ENCODE peak calls at places on chromosomes 4 and X, in eight cellular contexts. A, L, M, S, I, W, Z and K are unnamed samples.

GRCh38 chrX:23887448-23887847 is 20.3 kb downstream of the APOO start:
- DNase-seq in S (peak), M (no peak), L (no peak), Z (no peak), W (no peak), I (no peak), A (no peak), K (no peak)

GRCh38 chr4:86108152-86108551 is 251.7 kb downstream of the MAPK10 start:
- DNase-seq in L (peak), W (no peak), M (no peak), Z (no peak), S (no peak), A (no peak), I (no peak), K (no peak)

GRCh38 chr4:83846193-83846830 is 310.4 kb downstream of the GPAT3 start:
- DNase-seq in I (no peak), W (no peak), M (no peak), Z (no peak), A (no peak), L (no peak), S (no peak), K (no peak)

GRCh38 chrX:38870386-38870895 is 69.2 kb downstream of the MID1IP1 start:
- DNase-seq in L (no peak), M (no peak), I (no peak), W (no peak), S (no peak), A (no peak), Z (no peak), K (no peak)

GRCh38 chr4:6957148-6957520 is 47.5 kb downstream of the TBC1D14 start:
- DNase-seq in Z (no peak), S (peak), M (no peak), I (no peak), W (no peak), L (peak), A (no peak), K (no peak)

GRCh38 chr4:171983935-171984805 is 171.0 kb downstream of the GALNTL6 start:
- DNase-seq in Z (no peak), L (peak), W (no peak), M (no peak), I (no peak), A (no peak), S (no peak), K (no peak)

GRCh38 chr4:89111833-89112563 is 665 bp downstream of the TIGD2 start:
- DNase-seq in S (peak), A (peak), I (no peak), W (no peak), L (peak), Z (no peak), M (no peak), K (no peak)

GRCh38 chrX:100353326-100353725 is 56.7 kb downstream of the PCDH19 start:
- DNase-seq in L (no peak), A (no peak), S (no peak), M (no peak), I (no peak), W (no peak), Z (no peak), K (no peak)

GRCh38 chrX:138745215-138745614 is 33.7 kb upstream of the FGF13 start:
- DNase-seq in A (peak), W (peak), M (peak), Z (no peak), S (peak), I (peak), L (peak), K (no peak)

GRCh38 chr4:145216532-145216931 is 36.1 kb upstream of the OTUD4 start:
- DNase-seq in L (peak), A (no peak), M (no peak), S (no peak), W (no peak), I (no peak), Z (no peak), K (no peak)

GRCh38 chr4:114027596-114027995 is 48.1 kb upstream of the ARSJ start:
- DNase-seq in S (no peak), L (no peak), A (no peak), W (no peak), M (no peak), I (no peak), Z (no peak), K (no peak)

GRCh38 chr4:94714761-94715160 is 43.0 kb upstream of the BMPR1B start:
- DNase-seq in L (no peak), W (no peak), A (no peak), M (no peak), S (no peak), Z (no peak), I (no peak), K (no peak)

GRCh38 chrX:41127476-41128192 is 42.4 kb downstream of the USP9X start:
- DNase-seq in M (no peak), Z (no peak), I (no peak), W (no peak), S (no peak), L (no peak), A (no peak), K (no peak)

GRCh38 chr4:116082808-116083366 is 969.5 kb upstream of the NDST4 start:
- DNase-seq in Z (no peak), A (no peak), L (no peak), I (no peak), M (no peak), S (no peak), W (no peak), K (no peak)

GRCh38 chr4:183354213-183354612 is 32.0 kb upstream of the CLDN24 start:
- DNase-seq in A (no peak), S (peak), I (no peak), M (no peak), W (no peak), Z (no peak), L (no peak), K (no peak)

GRCh38 chrX:36978886-36979285 is 29.3 kb upstream of the FAM47C start:
- DNase-seq in W (no peak), M (no peak), L (peak), Z (no peak), A (no peak), S (no peak), I (no peak), K (no peak)

GRCh38 chr4:120753854-120754253 is 168.7 kb downstream of the PRDM5 start:
- DNase-seq in S (no peak), I (no peak), W (no peak), M (no peak), A (peak), L (no peak), Z (no peak), K (no peak)

GRCh38 chr4:71184195-71184781 is 154.5 kb upstream of the SLC4A4 start:
- DNase-seq in W (peak), A (peak), L (peak), S (peak), Z (no peak), I (peak), M (peak), K (no peak)

GRCh38 chrX:21574793-21575192 is 83.3 kb downstream of the KLHL34 start:
- DNase-seq in Z (no peak), L (no peak), W (no peak), I (no peak), S (no peak), A (no peak), M (no peak), K (no peak)

GRCh38 chr4:120924931-120925330 is 2.4 kb upstream of the PRDM5 start:
- DNase-seq in Z (no peak), S (no peak), W (no peak), L (no peak), M (no peak), I (no peak), A (no peak), K (no peak)

GRCh38 chr4:53777244-53777984 is 186.1 kb upstream of the LNX1 start:
- DNase-seq in I (no peak), A (no peak), M (no peak), S (no peak), Z (no peak), W (no peak), L (peak), K (no peak)

GRCh38 chrX:149470960-149471359 is 34.1 kb downstream of the IDS start:
- DNase-seq in A (peak), M (peak), W (peak), L (peak), I (peak), S (peak), Z (peak), K (peak)

GRCh38 chr4:54493862-54494261 is 163.9 kb upstream of the KIT start:
- DNase-seq in M (no peak), Z (no peak), I (no peak), A (no peak), L (no peak), S (no peak), W (no peak), K (no peak)

GRCh38 chr4:124372916-124373315 is 339.6 kb downstream of the ANKRD50 start:
- DNase-seq in W (no peak), M (no peak), L (no peak), A (no peak), I (no peak), S (no peak), Z (no peak), K (no peak)

GRCh38 chr4:710116-710515 is 4.5 kb downstream of the PCGF3 start:
- DNase-seq in I (no peak), Z (no peak), S (no peak), A (no peak), L (no peak), W (no peak), M (no peak), K (no peak)

GRCh38 chr4:1407657-1408333 is 1.6 kb upstream of the NKX1-1 start:
- DNase-seq in W (no peak), M (no peak), I (no peak), S (no peak), L (no peak), A (no peak), Z (no peak), K (no peak)

GRCh38 chr4:42326524-42326923 is 70.8 kb upstream of the SHISA3 start:
- DNase-seq in S (no peak), I (no peak), W (no peak), A (no peak), L (no peak), M (no peak), Z (no peak), K (no peak)

GRCh38 chr4:54066088-54066415 is 1.6 kb upstream of the CHIC2 start:
- DNase-seq in L (no peak), I (no peak), A (no peak), M (no peak), S (no peak), Z (no peak), W (no peak), K (no peak)

GRCh38 chrX:155841232-155841631 is 39.9 kb upstream of the VAMP7 start:
- DNase-seq in Z (no peak), L (no peak), W (no peak), A (no peak), I (no peak), S (no peak), M (no peak), K (no peak)

GRCh38 chrX:85140963-85141362 is 102.6 kb downstream of the SATL1 start:
- DNase-seq in A (no peak), Z (no peak), W (no peak), M (no peak), L (no peak), I (no peak), S (no peak), K (no peak)

GRCh38 chr4:149638073-149638472 is 177.6 kb downstream of the IQCM start:
- DNase-seq in L (peak), M (no peak), I (no peak), S (no peak), W (no peak), Z (no peak), A (no peak), K (no peak)

GRCh38 chr4:66266035-66266434 is 595.7 kb upstream of the EPHA5 start:
- DNase-seq in I (no peak), A (peak), L (no peak), W (peak), Z (no peak), S (no peak), M (no peak), K (no peak)

GRCh38 chr4:158782539-158783360 is 13.9 kb downstream of the FNIP2 start:
- DNase-seq in I (no peak), L (peak), S (peak), Z (no peak), A (no peak), W (no peak), M (no peak), K (no peak)

GRCh38 chrX:38036471-38036870 is 30.1 kb downstream of the SYTL5 start:
- DNase-seq in S (no peak), Z (no peak), L (no peak), W (no peak), M (no peak), I (no peak), A (no peak), K (no peak)

GRCh38 chr4:74968456-74969164 is 35.7 kb downstream of the PARM1 start:
- DNase-seq in I (no peak), L (no peak), Z (no peak), S (no peak), W (no peak), M (no peak), A (no peak), K (no peak)

DNA sequence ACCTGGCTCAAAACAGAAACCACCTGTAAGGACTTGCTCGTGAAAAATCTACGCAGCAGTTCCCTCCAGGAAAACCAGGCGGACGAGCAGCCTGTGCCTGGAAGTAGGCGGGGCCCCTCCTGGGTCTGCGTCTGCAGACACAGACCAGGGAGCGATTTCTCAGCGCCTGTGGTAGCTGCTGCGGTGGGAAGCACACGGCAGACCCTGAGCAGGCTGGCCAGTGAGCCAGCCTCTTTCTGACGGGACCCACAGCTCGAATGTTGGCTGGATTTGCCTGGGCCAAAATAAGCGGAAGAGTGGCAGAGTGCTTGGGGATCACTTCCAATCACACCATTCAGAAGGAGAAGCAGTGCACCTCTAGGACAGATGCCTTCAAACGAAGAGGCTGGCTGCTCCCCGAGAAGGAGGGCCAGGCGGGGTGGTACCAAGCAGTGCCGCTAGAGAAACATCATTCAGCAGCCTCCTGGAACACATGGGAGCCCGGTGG is 86.0 kb downstream of the GATB start:
- DNase-seq in W (peak), L (peak), I (peak), A (peak), Z (no peak), S (peak), M (peak), K (no peak)
- TF ChIP-seq CTCF in W (no peak), L (peak), I (no peak), A (no peak), Z (no peak), S (peak), M (peak), K (no peak)

GRCh38 chrX:12526296-12526695 is 264.9 kb upstream of the PRPS2 start:
- DNase-seq in S (no peak), L (no peak), M (no peak), W (no peak), Z (no peak), I (no peak), A (peak), K (no peak)
- TF ChIP-seq CTCF in S (no peak), L (no peak), M (no peak), W (no peak), Z (no peak), I (no peak), A (peak), K (peak)

DNA sequence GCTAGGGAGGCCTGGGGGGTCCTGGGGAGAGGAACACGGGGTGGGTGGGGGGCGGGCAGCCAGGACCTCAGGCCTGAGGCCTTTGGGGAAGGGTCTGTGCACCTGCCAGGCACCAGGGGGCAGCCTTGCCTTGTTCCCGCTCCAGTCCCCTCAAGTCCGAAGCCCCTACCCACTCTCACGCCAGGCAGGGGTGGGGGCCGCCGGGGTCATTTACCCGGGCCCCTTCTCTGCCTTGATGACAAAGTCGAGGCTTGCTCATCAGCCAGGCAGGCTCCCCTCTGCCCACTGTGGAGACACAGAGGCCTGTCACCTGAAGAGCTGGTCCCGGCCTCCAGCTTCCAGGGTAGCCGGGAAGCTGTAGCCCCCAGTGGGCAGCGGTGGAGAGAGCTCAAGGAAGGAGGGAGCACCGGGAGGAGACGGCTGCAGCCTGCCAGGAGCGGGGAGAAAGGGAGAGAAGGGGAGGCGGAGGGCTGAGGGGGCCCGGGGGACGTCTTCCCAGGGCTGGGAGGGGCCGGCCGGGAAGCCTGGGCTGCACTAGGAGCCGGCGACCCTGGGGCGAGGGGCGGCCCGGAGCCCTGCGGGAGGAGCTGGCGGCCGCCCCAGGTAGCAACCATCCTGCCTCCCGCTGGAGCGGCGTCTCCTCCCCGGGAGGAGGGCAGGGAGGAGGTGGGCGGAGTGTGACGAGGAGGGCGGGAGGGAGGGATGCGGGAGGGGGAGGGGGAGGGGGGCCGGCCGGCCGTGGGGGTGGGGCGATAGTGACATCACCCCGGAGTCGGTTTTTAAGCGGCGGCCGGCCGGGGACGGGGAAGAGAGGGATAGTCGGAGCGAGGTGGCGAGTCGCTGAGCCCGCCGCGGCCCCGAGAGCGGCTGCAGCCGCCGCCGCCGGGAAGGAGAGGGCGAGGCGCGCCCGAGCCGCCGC is at the start of gene SLC6A8:
- DNase-seq in L (peak), W (peak), S (peak), M (peak), Z (no peak), I (peak), A (peak), K (no peak)
- TF ChIP-seq CTCF in L (peak), W (peak), S (peak), M (peak), Z (peak), I (no peak), A (peak), K (peak)

GRCh38 chr4:24476209-24476781 is 108.1 kb downstream of the DHX15 start:
- DNase-seq in W (no peak), M (no peak), I (no peak), S (no peak), L (peak), Z (no peak), A (peak), K (no peak)
- TF ChIP-seq CTCF in W (peak), M (peak), I (no peak), S (peak), L (peak), Z (peak), A (peak), K (peak)

GRCh38 chr4:163665521-163666334 is 171.2 kb downstream of the TMA16 start:
- DNase-seq in L (peak), S (no peak), Z (no peak), I (no peak), M (no peak), W (no peak), A (no peak), K (no peak)
- TF ChIP-seq CTCF in L (no peak), S (no peak), Z (no peak), I (no peak), M (no peak), W (no peak), A (no peak), K (peak)

DNA sequence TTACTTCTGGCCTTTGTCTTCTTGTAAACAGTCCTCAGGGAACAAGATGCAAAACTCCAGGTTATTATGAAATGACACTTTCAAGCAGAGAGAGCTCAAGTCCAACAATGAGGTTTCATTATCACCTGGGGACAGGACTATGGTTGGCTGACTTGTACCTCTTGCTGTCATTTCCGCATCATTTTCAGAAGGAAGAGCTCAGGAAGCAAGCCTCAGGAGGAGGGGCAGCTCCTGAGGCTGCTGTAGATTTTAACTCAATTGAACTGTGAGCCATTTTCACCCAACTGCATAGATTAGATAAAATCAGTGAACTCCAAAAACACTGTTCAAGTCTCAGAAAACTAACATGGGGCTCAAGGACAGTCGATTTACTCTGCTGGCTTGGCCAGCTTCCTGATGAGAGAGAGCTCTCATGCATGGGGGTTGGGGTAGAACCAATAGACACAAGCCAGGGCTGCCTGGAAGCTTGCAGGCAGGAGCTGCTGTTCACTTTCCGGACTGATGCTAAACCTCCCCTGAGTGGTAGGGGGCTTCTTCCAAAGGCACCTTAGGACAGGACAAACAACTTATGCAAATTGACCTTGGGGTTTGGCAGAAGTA is 23.6 kb downstream of the TMEM255A start:
- DNase-seq in Z (no peak), M (no peak), L (no peak), S (no peak), W (no peak), I (no peak), A (no peak), K (no peak)
- TF ChIP-seq CTCF in Z (no peak), M (no peak), L (no peak), S (no peak), W (no peak), I (no peak), A (no peak), K (no peak)